ENCODE peak calls at places on chromosomes 1 and 21, in six cellular contexts. One of them, this sample, is unnamed.

GRCh38 chr1:53971718-53972117 is 25.6 kb downstream of the LRRC42 start:
- DNase-seq in uterus: no peak
- DNase-seq in heart left ventricle: no peak
- DNase-seq in esophagus squamous epithelium: no peak
- DNase-seq in PC-9: no peak
- DNase-seq in lower lobe of right lung: no peak
- DNase-seq in this sample: no peak

GRCh38 chr21:43809853-43810504 is 20.6 kb downstream of the RRP1 start:
- DNase-seq in PC-9: no peak
- DNase-seq in uterus: no peak
- DNase-seq in lower lobe of right lung: peak; percentile 75
- DNase-seq in esophagus squamous epithelium: no peak
- DNase-seq in heart left ventricle: no peak
- DNase-seq in this sample: no peak

GRCh38 chr1:119902775-119903442 is 6.6 kb upstream of the ADAM30 start:
- DNase-seq in heart left ventricle: no peak
- DNase-seq in lower lobe of right lung: no peak
- DNase-seq in uterus: no peak
- DNase-seq in esophagus squamous epithelium: no peak
- DNase-seq in PC-9: no peak
- DNase-seq in this sample: no peak

GRCh38 chr1:172041689-172042088 is 200.4 kb downstream of the DNM3 start:
- DNase-seq in heart left ventricle: no peak
- DNase-seq in lower lobe of right lung: no peak
- DNase-seq in esophagus squamous epithelium: no peak
- DNase-seq in PC-9: no peak
- DNase-seq in uterus: no peak
- DNase-seq in this sample: no peak

GRCh38 chr21:32442566-32443318 is 30.2 kb downstream of the EVA1C start:
- DNase-seq in lower lobe of right lung: no peak
- DNase-seq in heart left ventricle: no peak
- DNase-seq in esophagus squamous epithelium: no peak
- DNase-seq in uterus: no peak
- DNase-seq in PC-9: no peak
- DNase-seq in this sample: no peak

GRCh38 chr1:225642177-225642576 is 10.7 kb downstream of the ENAH start:
- DNase-seq in PC-9: no peak
- DNase-seq in heart left ventricle: no peak
- DNase-seq in uterus: no peak
- DNase-seq in esophagus squamous epithelium: no peak
- DNase-seq in lower lobe of right lung: no peak
- DNase-seq in this sample: no peak

GRCh38 chr1:6033986-6034749 is 11.5 kb upstream of the KCNAB2 start:
- DNase-seq in PC-9: peak; percentile 34
- DNase-seq in esophagus squamous epithelium: no peak
- DNase-seq in uterus: no peak
- DNase-seq in heart left ventricle: peak; percentile 62
- DNase-seq in lower lobe of right lung: peak; percentile 61
- DNase-seq in this sample: no peak

GRCh38 chr1:116290085-116290670 is 82.9 kb upstream of the ATP1A1 start:
- DNase-seq in heart left ventricle: no peak
- DNase-seq in uterus: no peak
- DNase-seq in esophagus squamous epithelium: no peak
- DNase-seq in PC-9: peak; percentile 23
- DNase-seq in lower lobe of right lung: no peak
- DNase-seq in this sample: no peak

GRCh38 chr1:212293579-212293978 is 8.4 kb downstream of the PPP2R5A start:
- DNase-seq in heart left ventricle: no peak
- DNase-seq in uterus: no peak
- DNase-seq in PC-9: no peak
- DNase-seq in lower lobe of right lung: no peak
- DNase-seq in esophagus squamous epithelium: no peak
- DNase-seq in this sample: no peak

GRCh38 chr1:241531195-241532172 is 694 bp upstream of the KMO start:
- DNase-seq in PC-9: no peak
- DNase-seq in heart left ventricle: no peak
- DNase-seq in esophagus squamous epithelium: no peak
- DNase-seq in uterus: no peak
- DNase-seq in lower lobe of right lung: no peak
- DNase-seq in this sample: peak; percentile 68

GRCh38 chr1:219833214-219833816 is 95.0 kb downstream of the SLC30A10 start:
- DNase-seq in heart left ventricle: no peak
- DNase-seq in uterus: no peak
- DNase-seq in lower lobe of right lung: no peak
- DNase-seq in PC-9: no peak
- DNase-seq in esophagus squamous epithelium: no peak
- DNase-seq in this sample: no peak

GRCh38 chr1:217562229-217562878 is 68.5 kb downstream of the GPATCH2 start:
- DNase-seq in heart left ventricle: no peak
- DNase-seq in PC-9: peak; percentile 20
- DNase-seq in uterus: no peak
- DNase-seq in esophagus squamous epithelium: no peak
- DNase-seq in lower lobe of right lung: no peak
- DNase-seq in this sample: no peak

GRCh38 chr1:9182784-9183257 is 51.8 kb upstream of the H6PD start:
- DNase-seq in esophagus squamous epithelium: no peak
- DNase-seq in PC-9: no peak
- DNase-seq in heart left ventricle: peak; percentile 37
- DNase-seq in uterus: no peak
- DNase-seq in lower lobe of right lung: no peak
- DNase-seq in this sample: no peak

GRCh38 chr1:44421374-44422028 is 16.4 kb downstream of the RNF220 start:
- DNase-seq in heart left ventricle: no peak
- DNase-seq in esophagus squamous epithelium: no peak
- DNase-seq in lower lobe of right lung: no peak
- DNase-seq in uterus: no peak
- DNase-seq in PC-9: no peak
- DNase-seq in this sample: no peak
- H3K4me1 ChIP-seq in heart left ventricle: peaks cover 28% of the 10 kb centered on the region
- H3K4me1 ChIP-seq in esophagus squamous epithelium: peaks cover 9% of the 10 kb centered on the region
- H3K4me1 ChIP-seq in lower lobe of right lung: peaks cover 33% of the 10 kb centered on the region
- H3K4me1 ChIP-seq in uterus: peaks cover 8% of the 10 kb centered on the region
- H3K4me1 ChIP-seq in PC-9: no peaks in the 10 kb centered on the region
- H3K4me1 ChIP-seq in this sample: no peaks in the 10 kb centered on the region

GRCh38 chr1:175193339-175193950 is 869 bp upstream of the KIAA0040 start:
- DNase-seq in uterus: no peak
- DNase-seq in lower lobe of right lung: no peak
- DNase-seq in PC-9: no peak
- DNase-seq in esophagus squamous epithelium: no peak
- DNase-seq in heart left ventricle: no peak
- DNase-seq in this sample: no peak
- H3K4me3 ChIP-seq in uterus: peak overlapping the region; percentile 64
- H3K4me3 ChIP-seq in lower lobe of right lung: peak overlapping the region; percentile 66
- H3K4me3 ChIP-seq in PC-9: peak overlapping the region; percentile 98
- H3K4me3 ChIP-seq in esophagus squamous epithelium: peak overlapping the region; percentile 46
- H3K4me3 ChIP-seq in heart left ventricle: peak overlapping the region; percentile 84
- H3K4me3 ChIP-seq in this sample: peak overlapping the region; percentile 83

GRCh38 chr1:205933672-205934618 is 9.3 kb downstream of the SLC26A9 start:
- DNase-seq in esophagus squamous epithelium: no peak
- DNase-seq in heart left ventricle: no peak
- DNase-seq in uterus: no peak
- DNase-seq in lower lobe of right lung: no peak
- DNase-seq in PC-9: peak; percentile 74
- DNase-seq in this sample: no peak
- TF ChIP-seq CTCF in esophagus squamous epithelium: no peak
- TF ChIP-seq CTCF in heart left ventricle: no peak
- TF ChIP-seq CTCF in uterus: no peak
- TF ChIP-seq CTCF in lower lobe of right lung: no peak
- TF ChIP-seq CTCF in PC-9: no peak
- TF ChIP-seq CTCF in this sample: no peak

GRCh38 chr1:162144268-162144667 is 74.8 kb downstream of the NOS1AP start:
- DNase-seq in uterus: no peak
- DNase-seq in lower lobe of right lung: no peak
- DNase-seq in heart left ventricle: no peak
- DNase-seq in PC-9: no peak
- DNase-seq in esophagus squamous epithelium: no peak
- DNase-seq in this sample: no peak

GRCh38 chr1:162144853-162145252 is 75.4 kb downstream of the NOS1AP start:
- DNase-seq in esophagus squamous epithelium: no peak
- DNase-seq in lower lobe of right lung: no peak
- DNase-seq in uterus: no peak
- DNase-seq in heart left ventricle: no peak
- DNase-seq in PC-9: no peak
- DNase-seq in this sample: no peak

GRCh38 chr1:162145966-162146696 is 76.6 kb downstream of the NOS1AP start:
- DNase-seq in lower lobe of right lung: no peak
- DNase-seq in PC-9: no peak
- DNase-seq in esophagus squamous epithelium: no peak
- DNase-seq in uterus: no peak
- DNase-seq in heart left ventricle: no peak
- DNase-seq in this sample: no peak

GRCh38 chr1:162147760-162148159 is 78.3 kb downstream of the NOS1AP start:
- DNase-seq in lower lobe of right lung: no peak
- DNase-seq in heart left ventricle: no peak
- DNase-seq in esophagus squamous epithelium: no peak
- DNase-seq in PC-9: no peak
- DNase-seq in uterus: no peak
- DNase-seq in this sample: no peak

GRCh38 chr1:162145280-162145965 is 75.9 kb downstream of the NOS1AP start:
- DNase-seq in lower lobe of right lung: no peak
- DNase-seq in uterus: no peak
- DNase-seq in PC-9: no peak
- DNase-seq in heart left ventricle: no peak
- DNase-seq in esophagus squamous epithelium: no peak
- DNase-seq in this sample: no peak
- H3K4me1 ChIP-seq in lower lobe of right lung: no peaks in the 10 kb centered on the region
- H3K4me1 ChIP-seq in uterus: no peaks in the 10 kb centered on the region
- H3K4me1 ChIP-seq in PC-9: peaks cover 83% of the 10 kb centered on the region
- H3K4me1 ChIP-seq in heart left ventricle: no peaks in the 10 kb centered on the region
- H3K4me1 ChIP-seq in esophagus squamous epithelium: no peaks in the 10 kb centered on the region
- H3K4me1 ChIP-seq in this sample: peaks cover 10% of the 10 kb centered on the region